ENCODE peak calls at places on chromosomes 16 and 17, in eight cellular contexts. One of them, this sample, is unnamed.

GRCh38 chr16:82031116-82032084 is 3.7 kb upstream of the HSD17B2 start:
- DNase-seq in upper lobe of right lung: no peak
- DNase-seq in AG09319: peak; percentile 62
- DNase-seq in LoVo: peak; percentile 69
- DNase-seq in H1: no peak
- DNase-seq in HCEC 1CT: peak; percentile 76
- DNase-seq in progenitor cell of endocrine pancreas: no peak
- DNase-seq in GM23338: peak; percentile 75
- DNase-seq in this sample: no peak

GRCh38 chr17:70185280-70185679 is 15.9 kb downstream of the KCNJ2 start:
- DNase-seq in GM23338: no peak
- DNase-seq in H1: no peak
- DNase-seq in upper lobe of right lung: no peak
- DNase-seq in progenitor cell of endocrine pancreas: no peak
- DNase-seq in AG09319: no peak
- DNase-seq in HCEC 1CT: no peak
- DNase-seq in LoVo: no peak
- DNase-seq in this sample: no peak

GRCh38 chr16:2946649-2947048 is 17.4 kb upstream of the KREMEN2 start:
- DNase-seq in GM23338: no peak
- DNase-seq in H1: no peak
- DNase-seq in progenitor cell of endocrine pancreas: no peak
- DNase-seq in AG09319: no peak
- DNase-seq in upper lobe of right lung: no peak
- DNase-seq in LoVo: no peak
- DNase-seq in HCEC 1CT: no peak
- DNase-seq in this sample: no peak

GRCh38 chr17:56029980-56030624 is 123.2 kb upstream of the ANKFN1 start:
- DNase-seq in LoVo: no peak
- DNase-seq in progenitor cell of endocrine pancreas: no peak
- DNase-seq in GM23338: no peak
- DNase-seq in upper lobe of right lung: no peak
- DNase-seq in H1: no peak
- DNase-seq in AG09319: no peak
- DNase-seq in HCEC 1CT: no peak
- DNase-seq in this sample: no peak

GRCh38 chr17:279776-280175 is 72.8 kb downstream of the RPH3AL start:
- DNase-seq in GM23338: no peak
- DNase-seq in LoVo: no peak
- DNase-seq in HCEC 1CT: no peak
- DNase-seq in AG09319: no peak
- DNase-seq in progenitor cell of endocrine pancreas: no peak
- DNase-seq in upper lobe of right lung: no peak
- DNase-seq in H1: no peak
- DNase-seq in this sample: peak; percentile 15

GRCh38 chr16:3478242-3478925 is 16.9 kb downstream of the C16orf90 start:
- DNase-seq in upper lobe of right lung: no peak
- DNase-seq in LoVo: no peak
- DNase-seq in AG09319: no peak
- DNase-seq in HCEC 1CT: no peak
- DNase-seq in H1: no peak
- DNase-seq in GM23338: no peak
- DNase-seq in progenitor cell of endocrine pancreas: no peak
- DNase-seq in this sample: no peak

GRCh38 chr17:77601054-77601979 is 357.2 kb upstream of the TNRC6C start:
- DNase-seq in AG09319: no peak
- DNase-seq in H1: no peak
- DNase-seq in upper lobe of right lung: peak; percentile 58
- DNase-seq in progenitor cell of endocrine pancreas: no peak
- DNase-seq in LoVo: no peak
- DNase-seq in HCEC 1CT: no peak
- DNase-seq in GM23338: no peak
- DNase-seq in this sample: peak; percentile 89

GRCh38 chr17:4769628-4770027 is 2.1 kb upstream of the TM4SF5 start:
- DNase-seq in HCEC 1CT: peak; percentile 30
- DNase-seq in upper lobe of right lung: no peak
- DNase-seq in H1: no peak
- DNase-seq in LoVo: peak; percentile 26
- DNase-seq in progenitor cell of endocrine pancreas: no peak
- DNase-seq in GM23338: no peak
- DNase-seq in AG09319: no peak
- DNase-seq in this sample: no peak

GRCh38 chr16:19517424-19518089 is 4.3 kb downstream of the GDE1 start:
- DNase-seq in progenitor cell of endocrine pancreas: no peak
- DNase-seq in HCEC 1CT: peak; percentile 77
- DNase-seq in GM23338: no peak
- DNase-seq in upper lobe of right lung: no peak
- DNase-seq in LoVo: peak; percentile 59
- DNase-seq in AG09319: peak; percentile 10
- DNase-seq in H1: no peak
- DNase-seq in this sample: no peak

GRCh38 chr17:21003007-21003621 is 39.7 kb downstream of the USP22 start:
- DNase-seq in progenitor cell of endocrine pancreas: no peak
- DNase-seq in HCEC 1CT: no peak
- DNase-seq in upper lobe of right lung: no peak
- DNase-seq in AG09319: no peak
- DNase-seq in LoVo: no peak
- DNase-seq in GM23338: no peak
- DNase-seq in H1: no peak
- DNase-seq in this sample: peak; percentile 50

GRCh38 chr16:22782299-22782698 is 31.7 kb upstream of the HS3ST2 start:
- DNase-seq in LoVo: no peak
- DNase-seq in GM23338: no peak
- DNase-seq in H1: no peak
- DNase-seq in HCEC 1CT: no peak
- DNase-seq in progenitor cell of endocrine pancreas: no peak
- DNase-seq in AG09319: no peak
- DNase-seq in upper lobe of right lung: no peak
- DNase-seq in this sample: no peak

GRCh38 chr17:9968881-9969280 is 63.8 kb upstream of the RCVRN start:
- DNase-seq in GM23338: no peak
- DNase-seq in progenitor cell of endocrine pancreas: no peak
- DNase-seq in HCEC 1CT: no peak
- DNase-seq in H1: no peak
- DNase-seq in LoVo: no peak
- DNase-seq in AG09319: no peak
- DNase-seq in upper lobe of right lung: no peak
- DNase-seq in this sample: no peak

GRCh38 chr16:88686439-88687253 is at the start of gene SNAI3:
- DNase-seq in LoVo: peak; percentile 79
- DNase-seq in progenitor cell of endocrine pancreas: peak; percentile 83
- DNase-seq in AG09319: no peak
- DNase-seq in H1: peak; percentile 23
- DNase-seq in upper lobe of right lung: peak; percentile 96
- DNase-seq in GM23338: peak; percentile 96
- DNase-seq in HCEC 1CT: peak; percentile 43
- DNase-seq in this sample: peak; percentile 94

GRCh38 chr17:78316115-78316866 is 43.6 kb downstream of the SOCS3 start:
- DNase-seq in upper lobe of right lung: no peak
- DNase-seq in AG09319: no peak
- DNase-seq in LoVo: no peak
- DNase-seq in progenitor cell of endocrine pancreas: no peak
- DNase-seq in H1: no peak
- DNase-seq in HCEC 1CT: no peak
- DNase-seq in GM23338: peak; percentile 47
- DNase-seq in this sample: no peak

GRCh38 chr17:17994271-17994670 is 21.6 kb downstream of the DRC3 start:
- DNase-seq in LoVo: no peak
- DNase-seq in progenitor cell of endocrine pancreas: no peak
- DNase-seq in GM23338: peak; percentile 91
- DNase-seq in H1: peak; percentile 53
- DNase-seq in HCEC 1CT: no peak
- DNase-seq in AG09319: no peak
- DNase-seq in upper lobe of right lung: no peak
- DNase-seq in this sample: peak; percentile 25

GRCh38 chr16:50735629-50736122 is 6.2 kb upstream of the CYLD start:
- DNase-seq in HCEC 1CT: no peak
- DNase-seq in LoVo: no peak
- DNase-seq in GM23338: no peak
- DNase-seq in upper lobe of right lung: no peak
- DNase-seq in AG09319: no peak
- DNase-seq in H1: no peak
- DNase-seq in progenitor cell of endocrine pancreas: no peak
- DNase-seq in this sample: no peak

GRCh38 chr17:5610956-5611355 is 26.6 kb upstream of the NLRP1 start:
- DNase-seq in LoVo: no peak
- DNase-seq in H1: no peak
- DNase-seq in GM23338: no peak
- DNase-seq in progenitor cell of endocrine pancreas: no peak
- DNase-seq in upper lobe of right lung: no peak
- DNase-seq in HCEC 1CT: no peak
- DNase-seq in AG09319: no peak
- DNase-seq in this sample: no peak